ENCODE peak calls at places on chromosome 13, in seven cellular contexts. F is GM20000; B is stimulated activated CD8-positive, alpha-beta memory T cell treated with anti-CD3 and anti-CD28 coated beads, Interleukin-7, amount 100 ng/mL, for 1 hour; C is psoas muscle; G is T-helper 1 cell; I is iris pigment epithelial cell; P is activated naive CD8-positive, alpha-beta T cell treated with anti-CD3 and anti-CD28 coated beads, Interleukin-2, amount 50 U/mL, for 24 hours. U is an unnamed sample.

GRCh38 chr13:82356667-82357066 is 1525.6 kb downstream of the SLITRK1 start:
- DNase-seq in G (no peak), C (no peak), F (no peak), I (no peak), B (no peak), P (no peak), U (no peak)

GRCh38 chr13:44365008-44365407 is 8.6 kb upstream of the SERP2 start:
- DNase-seq in P (no peak), B (no peak), G (no peak), F (no peak), C (no peak), I (peak), U (no peak)

GRCh38 chr13:80946008-80946802 is 605.3 kb upstream of the SPRY2 start:
- DNase-seq in C (no peak), I (no peak), F (no peak), B (no peak), P (no peak), G (no peak), U (no peak)

GRCh38 chr13:31980842-31981241 is 50.7 kb upstream of the FRY start:
- DNase-seq in G (no peak), B (no peak), F (no peak), I (no peak), P (no peak), C (no peak), U (no peak)

GRCh38 chr13:75803175-75803611 is 167.1 kb downstream of the LMO7 start:
- DNase-seq in I (no peak), P (no peak), C (no peak), G (no peak), B (no peak), F (peak), U (no peak)

GRCh38 chr13:113638173-113638746 is 19.7 kb downstream of the ATP4B start:
- DNase-seq in G (no peak), B (no peak), P (no peak), F (no peak), I (no peak), C (peak), U (peak)

GRCh38 chr13:40031031-40031430 is 375.6 kb downstream of the COG6 start:
- DNase-seq in B (no peak), F (no peak), G (no peak), P (no peak), I (peak), C (no peak), U (no peak)

GRCh38 chr13:24842533-24843278 is 78.7 kb downstream of the RNF17 start:
- DNase-seq in P (no peak), I (no peak), B (no peak), F (no peak), G (no peak), C (no peak), U (no peak)

GRCh38 chr13:112724788-112725345 is 35.0 kb downstream of the ATP11A start:
- DNase-seq in B (no peak), C (no peak), P (no peak), G (no peak), I (no peak), F (no peak), U (no peak)

GRCh38 chr13:73056054-73056962 is 2.5 kb upstream of the KLF5 start:
- DNase-seq in P (no peak), G (no peak), F (no peak), C (no peak), I (peak), B (no peak), U (no peak)

GRCh38 chr13:95784161-95784880 is 107.4 kb downstream of the DNAJC3 start:
- DNase-seq in G (no peak), I (peak), P (no peak), F (no peak), C (no peak), B (no peak), U (no peak)

GRCh38 chr13:96796234-96796633 is 198.0 kb downstream of the OXGR1 start:
- DNase-seq in C (no peak), G (no peak), F (no peak), B (no peak), I (peak), P (no peak), U (no peak)

GRCh38 chr13:100497394-100497793 is 91.2 kb downstream of the GGACT start:
- DNase-seq in C (no peak), I (peak), F (no peak), B (no peak), G (no peak), P (no peak), U (no peak)

GRCh38 chr13:112833551-112834257 is 135.3 kb upstream of the MCF2L start:
- DNase-seq in B (no peak), C (no peak), P (no peak), G (no peak), F (no peak), I (no peak), U (no peak)

GRCh38 chr13:74298912-74299311 is 164.7 kb upstream of the KLF12 start:
- DNase-seq in I (no peak), F (no peak), P (no peak), G (no peak), C (no peak), B (no peak), U (no peak)

GRCh38 chr13:24071423-24072075 is 89.0 kb upstream of the SPATA13 start:
- DNase-seq in F (no peak), I (peak), B (no peak), G (no peak), C (no peak), P (no peak), U (no peak)

GRCh38 chr13:112674412-112675383 is 15.1 kb upstream of the ATP11A start:
- DNase-seq in G (no peak), I (no peak), C (no peak), B (no peak), P (no peak), F (no peak), U (no peak)

GRCh38 chr13:51714663-51715168 is 89.2 kb downstream of the DHRS12 start:
- DNase-seq in P (no peak), C (no peak), F (peak), B (no peak), G (no peak), I (peak), U (no peak)

GRCh38 chr13:81577601-81578000 is 1236.7 kb upstream of the SPRY2 start:
- DNase-seq in F (no peak), B (no peak), I (peak), P (no peak), C (no peak), G (no peak), U (no peak)

U was measured in right cardiac atrium.